ENCODE peak calls at places on chromosome 15, in five cellular contexts. One of them, this sample, is unnamed.
A peak's percentile ranks its signal among the peaks of the same experiment; 100 is the strongest.

GRCh38 chr15:63338170-63338569 is 43.5 kb downstream of the CA12 start:
- DNase-seq in mesothelial cell of epicardium: no peak
- DNase-seq in AG09309: peak; percentile 53
- DNase-seq in endothelial cell of umbilical vein: no peak
- DNase-seq in ovary: no peak
- DNase-seq in this sample: no peak

GRCh38 chr15:99408236-99409096 is 157.2 kb downstream of the LRRC28 start:
- DNase-seq in mesothelial cell of epicardium: peak; percentile 51
- DNase-seq in AG09309: peak; percentile 49
- DNase-seq in endothelial cell of umbilical vein: no peak
- DNase-seq in ovary: peak; percentile 62
- DNase-seq in this sample: peak; percentile 51

GRCh38 chr15:41996921-41997592 is 23.8 kb downstream of the PLA2G4E start:
- DNase-seq in mesothelial cell of epicardium: no peak
- DNase-seq in AG09309: no peak
- DNase-seq in endothelial cell of umbilical vein: no peak
- DNase-seq in ovary: no peak
- DNase-seq in this sample: no peak

GRCh38 chr15:67133738-67134576 is 68.6 kb downstream of the SMAD3 start:
- DNase-seq in mesothelial cell of epicardium: no peak
- DNase-seq in AG09309: no peak
- DNase-seq in endothelial cell of umbilical vein: peak; percentile 88
- DNase-seq in ovary: no peak
- DNase-seq in this sample: no peak

GRCh38 chr15:56369234-56369633 is 4.0 kb downstream of the TEX9 start:
- DNase-seq in mesothelial cell of epicardium: no peak
- DNase-seq in AG09309: no peak
- DNase-seq in endothelial cell of umbilical vein: no peak
- DNase-seq in ovary: no peak
- DNase-seq in this sample: no peak

GRCh38 chr15:69908518-69909420 is 188.9 kb downstream of the TLE3 start:
- DNase-seq in mesothelial cell of epicardium: no peak
- DNase-seq in AG09309: no peak
- DNase-seq in endothelial cell of umbilical vein: no peak
- DNase-seq in ovary: no peak
- DNase-seq in this sample: no peak

GRCh38 chr15:74333093-74333492 is 34.4 kb downstream of the CYP11A1 start:
- DNase-seq in mesothelial cell of epicardium: no peak
- DNase-seq in AG09309: no peak
- DNase-seq in endothelial cell of umbilical vein: no peak
- DNase-seq in ovary: no peak
- DNase-seq in this sample: no peak

GRCh38 chr15:38207591-38207990 is 45.0 kb upstream of the SPRED1 start:
- DNase-seq in mesothelial cell of epicardium: no peak
- DNase-seq in AG09309: no peak
- DNase-seq in endothelial cell of umbilical vein: no peak
- DNase-seq in ovary: no peak
- DNase-seq in this sample: no peak

GRCh38 chr15:48250640-48251076 is 44.6 kb downstream of the SLC12A1 start:
- DNase-seq in mesothelial cell of epicardium: no peak
- DNase-seq in AG09309: peak; percentile 55
- DNase-seq in endothelial cell of umbilical vein: peak; percentile 71
- DNase-seq in ovary: peak; percentile 29
- DNase-seq in this sample: peak; percentile 54

GRCh38 chr15:74322558-74323180 is 44.8 kb downstream of the CYP11A1 start:
- DNase-seq in mesothelial cell of epicardium: peak; percentile 81
- DNase-seq in AG09309: peak; percentile 11
- DNase-seq in endothelial cell of umbilical vein: peak; percentile 49
- DNase-seq in ovary: peak; percentile 83
- DNase-seq in this sample: peak; percentile 24

GRCh38 chr15:78056714-78057269 is 20.7 kb downstream of the TBC1D2B start:
- DNase-seq in mesothelial cell of epicardium: no peak
- DNase-seq in AG09309: no peak
- DNase-seq in endothelial cell of umbilical vein: peak; percentile 61
- DNase-seq in ovary: no peak
- DNase-seq in this sample: no peak

GRCh38 chr15:47505712-47506542 is 211.4 kb upstream of the SEMA6D start:
- DNase-seq in mesothelial cell of epicardium: no peak
- DNase-seq in AG09309: peak; percentile 4
- DNase-seq in endothelial cell of umbilical vein: peak; percentile 43
- DNase-seq in ovary: no peak
- DNase-seq in this sample: peak; percentile 67

GRCh38 chr15:29322407-29322806 is 52.8 kb upstream of the NSMCE3 start:
- DNase-seq in mesothelial cell of epicardium: no peak
- DNase-seq in AG09309: no peak
- DNase-seq in endothelial cell of umbilical vein: peak; percentile 23
- DNase-seq in ovary: no peak
- DNase-seq in this sample: no peak

GRCh38 chr15:30979457-30979856 is 12.0 kb downstream of the MTMR10 start:
- DNase-seq in mesothelial cell of epicardium: no peak
- DNase-seq in AG09309: no peak
- DNase-seq in endothelial cell of umbilical vein: no peak
- DNase-seq in ovary: no peak
- DNase-seq in this sample: no peak

GRCh38 chr15:98649621-98649995 is 1.3 kb downstream of the IGF1R start:
- DNase-seq in mesothelial cell of epicardium: peak; percentile 63
- DNase-seq in AG09309: no peak
- DNase-seq in endothelial cell of umbilical vein: peak; percentile 23
- DNase-seq in ovary: no peak
- DNase-seq in this sample: no peak

GRCh38 chr15:80461370-80462060 is 57.3 kb downstream of the ARNT2 start:
- DNase-seq in mesothelial cell of epicardium: no peak
- DNase-seq in AG09309: no peak
- DNase-seq in endothelial cell of umbilical vein: no peak
- DNase-seq in ovary: no peak
- DNase-seq in this sample: no peak

GRCh38 chr15:38598749-38599148 is 34.1 kb upstream of the RASGRP1 start:
- DNase-seq in mesothelial cell of epicardium: no peak
- DNase-seq in AG09309: no peak
- DNase-seq in endothelial cell of umbilical vein: no peak
- DNase-seq in ovary: no peak
- DNase-seq in this sample: no peak

GRCh38 chr15:44308415-44308814 is 19.9 kb downstream of the GOLM2 start:
- DNase-seq in mesothelial cell of epicardium: no peak
- DNase-seq in AG09309: no peak
- DNase-seq in endothelial cell of umbilical vein: no peak
- DNase-seq in ovary: no peak
- DNase-seq in this sample: no peak

GRCh38 chr15:33565099-33565498 is 254.3 kb downstream of the RYR3 start:
- DNase-seq in mesothelial cell of epicardium: no peak
- DNase-seq in AG09309: no peak
- DNase-seq in endothelial cell of umbilical vein: peak; percentile 10
- DNase-seq in ovary: no peak
- DNase-seq in this sample: no peak

GRCh38 chr15:43516185-43516584 is 1.2 kb upstream of the MAP1A start:
- DNase-seq in mesothelial cell of epicardium: no peak
- DNase-seq in AG09309: no peak
- DNase-seq in endothelial cell of umbilical vein: no peak
- DNase-seq in ovary: peak; percentile 69
- DNase-seq in this sample: peak; percentile 80

GRCh38 chr15:51924146-51925068 is 47.2 kb downstream of the LEO1 start:
- DNase-seq in mesothelial cell of epicardium: no peak
- DNase-seq in AG09309: no peak
- DNase-seq in endothelial cell of umbilical vein: no peak
- DNase-seq in ovary: no peak
- DNase-seq in this sample: no peak

GRCh38 chr15:67613708-67614107 is 71.2 kb downstream of the MAP2K5 start:
- DNase-seq in mesothelial cell of epicardium: no peak
- DNase-seq in AG09309: no peak
- DNase-seq in endothelial cell of umbilical vein: no peak
- DNase-seq in ovary: no peak
- DNase-seq in this sample: no peak

GRCh38 chr15:79479616-79480015 is 47.5 kb downstream of the MINAR1 start:
- DNase-seq in mesothelial cell of epicardium: no peak
- DNase-seq in AG09309: no peak
- DNase-seq in endothelial cell of umbilical vein: no peak
- DNase-seq in ovary: no peak
- DNase-seq in this sample: no peak

GRCh38 chr15:65981837-65982696 is 112.8 kb downstream of the RAB11A start:
- DNase-seq in mesothelial cell of epicardium: peak; percentile 45
- DNase-seq in AG09309: no peak
- DNase-seq in endothelial cell of umbilical vein: no peak
- DNase-seq in ovary: no peak
- DNase-seq in this sample: no peak

GRCh38 chr15:72585659-72586058 is 68.8 kb upstream of the GOLGA6B start:
- DNase-seq in mesothelial cell of epicardium: no peak
- DNase-seq in AG09309: no peak
- DNase-seq in endothelial cell of umbilical vein: peak; percentile 15
- DNase-seq in ovary: no peak
- DNase-seq in this sample: no peak

GRCh38 chr15:91824256-91824655 is 29.3 kb upstream of the SLCO3A1 start:
- DNase-seq in mesothelial cell of epicardium: no peak
- DNase-seq in AG09309: no peak
- DNase-seq in endothelial cell of umbilical vein: no peak
- DNase-seq in ovary: peak; percentile 29
- DNase-seq in this sample: no peak

GRCh38 chr15:52183562-52184173 is 7.5 kb downstream of the GNB5 start:
- DNase-seq in mesothelial cell of epicardium: no peak
- DNase-seq in AG09309: no peak
- DNase-seq in endothelial cell of umbilical vein: peak; percentile 51
- DNase-seq in ovary: peak; percentile 56
- DNase-seq in this sample: no peak

GRCh38 chr15:77784361-77785292 is 151.9 kb upstream of the LINGO1 start:
- DNase-seq in mesothelial cell of epicardium: no peak
- DNase-seq in AG09309: no peak
- DNase-seq in endothelial cell of umbilical vein: peak; percentile 14
- DNase-seq in ovary: no peak
- DNase-seq in this sample: no peak

GRCh38 chr15:63191895-63192603 is 2.6 kb downstream of the RAB8B start:
- DNase-seq in mesothelial cell of epicardium: no peak
- DNase-seq in AG09309: no peak
- DNase-seq in endothelial cell of umbilical vein: no peak
- DNase-seq in ovary: no peak
- DNase-seq in this sample: no peak

GRCh38 chr15:25635190-25635589 is 196.4 kb upstream of the UBE3A start:
- DNase-seq in mesothelial cell of epicardium: no peak
- DNase-seq in AG09309: no peak
- DNase-seq in endothelial cell of umbilical vein: no peak
- DNase-seq in ovary: no peak
- DNase-seq in this sample: no peak

DNA sequence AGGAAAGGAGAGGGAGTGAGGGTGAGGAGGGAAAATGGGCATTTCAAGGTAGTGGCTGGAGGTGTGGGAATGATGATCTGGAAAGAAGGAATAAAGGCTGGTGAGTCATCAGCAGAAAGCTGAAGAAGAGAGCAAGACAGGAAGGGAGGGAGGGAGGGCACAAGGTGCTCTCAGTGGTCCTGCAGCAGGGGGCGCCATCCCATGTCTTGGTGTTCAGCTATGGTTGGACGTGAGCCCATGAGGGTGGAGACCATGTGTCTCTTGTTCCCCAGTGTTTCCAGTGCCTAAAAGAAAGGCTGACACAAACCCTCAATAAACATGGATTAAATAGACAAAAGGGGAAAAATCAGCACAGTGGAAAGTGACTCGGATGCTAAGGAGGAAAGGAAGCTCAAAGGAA is 228.5 kb downstream of the NTRK3 start:
- DNase-seq in mesothelial cell of epicardium: no peak
- DNase-seq in AG09309: no peak
- DNase-seq in endothelial cell of umbilical vein: no peak
- DNase-seq in ovary: no peak
- DNase-seq in this sample: no peak
- TF ChIP-seq CTCF in mesothelial cell of epicardium: no peak
- TF ChIP-seq CTCF in AG09309: no peak
- TF ChIP-seq CTCF in endothelial cell of umbilical vein: no peak
- TF ChIP-seq CTCF in ovary: no peak
- TF ChIP-seq CTCF in this sample: no peak

GRCh38 chr15:58331903-58332675 is 99.7 kb upstream of the LIPC start:
- DNase-seq in mesothelial cell of epicardium: peak; percentile 68
- DNase-seq in AG09309: peak; percentile 99
- DNase-seq in endothelial cell of umbilical vein: peak; percentile 93
- DNase-seq in ovary: peak; percentile 95
- DNase-seq in this sample: peak; percentile 99

GRCh38 chr15:58334803-58335202 is 97.0 kb upstream of the LIPC start:
- DNase-seq in mesothelial cell of epicardium: no peak
- DNase-seq in AG09309: no peak
- DNase-seq in endothelial cell of umbilical vein: no peak
- DNase-seq in ovary: no peak
- DNase-seq in this sample: no peak

GRCh38 chr15:58340176-58340575 is 91.6 kb upstream of the LIPC start:
- DNase-seq in mesothelial cell of epicardium: no peak
- DNase-seq in AG09309: peak; percentile 28
- DNase-seq in endothelial cell of umbilical vein: no peak
- DNase-seq in ovary: no peak
- DNase-seq in this sample: no peak

GRCh38 chr15:58332676-58333400 is 99.0 kb upstream of the LIPC start:
- DNase-seq in mesothelial cell of epicardium: no peak
- DNase-seq in AG09309: peak; percentile 64
- DNase-seq in endothelial cell of umbilical vein: no peak
- DNase-seq in ovary: no peak
- DNase-seq in this sample: no peak

GRCh38 chr15:58336161-58336560 is 95.6 kb upstream of the LIPC start:
- DNase-seq in mesothelial cell of epicardium: no peak
- DNase-seq in AG09309: no peak
- DNase-seq in endothelial cell of umbilical vein: no peak
- DNase-seq in ovary: no peak
- DNase-seq in this sample: no peak
- TF ChIP-seq CTCF in mesothelial cell of epicardium: no peak
- TF ChIP-seq CTCF in AG09309: no peak
- TF ChIP-seq CTCF in endothelial cell of umbilical vein: no peak
- TF ChIP-seq CTCF in ovary: no peak
- TF ChIP-seq CTCF in this sample: no peak

DNA sequence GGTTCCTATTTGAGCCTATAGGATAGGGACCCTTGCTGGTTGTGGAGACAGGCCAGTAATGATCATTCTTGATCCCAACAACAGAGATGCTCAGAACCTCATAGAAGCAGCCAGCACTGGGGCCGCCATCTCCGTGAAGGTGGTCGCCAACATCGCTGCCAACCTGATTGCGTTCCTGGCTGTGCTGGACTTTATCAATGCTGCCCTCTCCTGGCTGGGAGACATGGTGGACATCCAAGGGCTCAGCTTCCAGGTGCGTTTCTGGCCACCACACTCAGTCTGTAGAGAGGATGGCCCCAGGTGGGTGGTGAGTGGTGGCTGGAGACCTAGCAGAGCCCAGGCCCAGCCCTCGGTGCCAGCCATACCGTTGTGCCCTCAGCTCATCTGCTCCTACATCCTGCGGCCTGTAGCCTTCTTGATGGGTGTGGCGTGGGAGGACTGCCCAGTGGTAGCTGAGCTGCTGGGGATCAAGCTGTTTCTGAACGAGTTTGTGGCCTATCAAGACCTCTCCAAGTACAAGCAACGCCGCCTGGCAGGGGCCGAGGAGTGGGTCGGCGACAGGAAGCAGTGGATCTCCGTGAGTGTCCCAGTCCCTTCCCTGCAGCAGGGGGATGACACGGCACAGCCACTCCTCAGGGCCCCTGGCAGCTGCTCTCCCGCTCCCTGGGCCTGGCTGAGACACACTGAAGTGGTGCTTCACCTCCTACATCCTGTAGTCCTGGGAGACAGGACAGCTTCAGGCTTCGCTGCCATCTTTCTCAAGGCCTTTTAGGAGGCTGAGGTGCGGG is 46.5 kb upstream of the PDE8A start:
- DNase-seq in mesothelial cell of epicardium: no peak
- DNase-seq in AG09309: no peak
- DNase-seq in endothelial cell of umbilical vein: no peak
- DNase-seq in ovary: no peak
- DNase-seq in this sample: no peak
- TF ChIP-seq CTCF in mesothelial cell of epicardium: no peak
- TF ChIP-seq CTCF in AG09309: peak; percentile 31
- TF ChIP-seq CTCF in endothelial cell of umbilical vein: peak; percentile 5
- TF ChIP-seq CTCF in ovary: no peak
- TF ChIP-seq CTCF in this sample: peak; percentile 6

GRCh38 chr15:94239474-94239873 is 8.1 kb downstream of the MCTP2 start:
- DNase-seq in mesothelial cell of epicardium: no peak
- DNase-seq in AG09309: no peak
- DNase-seq in endothelial cell of umbilical vein: no peak
- DNase-seq in ovary: no peak
- DNase-seq in this sample: no peak
- TF ChIP-seq CTCF in mesothelial cell of epicardium: no peak
- TF ChIP-seq CTCF in AG09309: no peak
- TF ChIP-seq CTCF in endothelial cell of umbilical vein: no peak
- TF ChIP-seq CTCF in ovary: no peak
- TF ChIP-seq CTCF in this sample: no peak

This sample was measured in AG09319.